ENCODE peak calls at places on chromosome 17, in four cellular contexts. X, M, F and O are unnamed samples.

GRCh38 chr17:13776027-13776551 is 174.4 kb upstream of the HS3ST3A1 start:
- DNase-seq in F (no peak), X (no peak), M (no peak), O (peak; percentile 42)

GRCh38 chr17:66190738-66191606 is 961 bp downstream of the CEP112 start:
- DNase-seq in X (peak; percentile 24), F (no peak), M (no peak), O (no peak)

GRCh38 chr17:31171711-31172110 is 76.9 kb downstream of the NF1 start:
- DNase-seq in F (no peak), X (no peak), M (no peak), O (no peak)

GRCh38 chr17:66570353-66571195 is 264.3 kb upstream of the CACNG5 start:
- DNase-seq in X (no peak), F (no peak), M (no peak), O (no peak)

GRCh38 chr17:73308017-73308823 is 3.6 kb downstream of the CDC42EP4 start:
- DNase-seq in M (no peak), F (no peak), X (peak; percentile 76), O (no peak)

GRCh38 chr17:66357037-66357436 is 54.6 kb downstream of the PRKCA start:
- DNase-seq in X (no peak), F (no peak), M (no peak), O (no peak)

GRCh38 chr17:45384800-45385262 is 47.8 kb downstream of the ARHGAP27 start:
- DNase-seq in M (no peak), F (no peak), X (no peak), O (no peak)

GRCh38 chr17:38883592-38884526 is 14.0 kb downstream of the LASP1 start:
- DNase-seq in F (no peak), M (no peak), X (no peak), O (no peak)

GRCh38 chr17:53721101-53721500 is 101.6 kb upstream of the KIF2B start:
- DNase-seq in X (no peak), F (no peak), M (no peak), O (no peak)

GRCh38 chr17:38705803-38706624 is 941 bp downstream of the MLLT6 start:
- DNase-seq in X (peak; percentile 44), F (no peak), M (peak; percentile 61), O (peak; percentile 18)

GRCh38 chr17:879546-879945 is 97.4 kb downstream of the MRM3 start:
- DNase-seq in F (no peak), M (peak; percentile 62), X (peak; percentile 33), O (peak; percentile 68)

GRCh38 chr17:17545031-17545820 is 46.3 kb downstream of the PEMT start:
- DNase-seq in M (no peak), X (no peak), F (no peak), O (no peak)

GRCh38 chr17:37315601-37316000 is 60.2 kb upstream of the C17orf78 start:
- DNase-seq in M (no peak), X (no peak), F (no peak), O (no peak)

GRCh38 chr17:75549246-75550138 is 24.0 kb downstream of the LLGL2 start:
- DNase-seq in M (no peak), X (peak; percentile 95), F (no peak), O (no peak)

GRCh38 chr17:64009571-64010402 is 10.6 kb downstream of the ICAM2 start:
- DNase-seq in M (no peak), F (no peak), X (no peak), O (no peak)

GRCh38 chr17:41647038-41647813 is 22.9 kb upstream of the KRT17 start:
- DNase-seq in M (no peak), X (peak; percentile 58), F (no peak), O (no peak)

GRCh38 chr17:53428913-53429312 is 393.8 kb upstream of the KIF2B start:
- DNase-seq in F (no peak), X (no peak), M (no peak), O (no peak)

GRCh38 chr17:75647061-75647460 is 13.8 kb downstream of the SMIM5 start:
- DNase-seq in F (no peak), M (no peak), X (no peak), O (no peak)

GRCh38 chr17:65243838-65244237 is 106.7 kb downstream of the RGS9 start:
- DNase-seq in X (no peak), M (peak; percentile 42), F (no peak), O (peak; percentile 29)

GRCh38 chr17:37833237-37833859 is 88.5 kb upstream of the HNF1B start:
- DNase-seq in F (no peak), M (peak; percentile 43), X (no peak), O (no peak)

GRCh38 chr17:21214777-21215541 is 998 bp upstream of the TMEM11 start:
- DNase-seq in X (no peak), M (peak; percentile 26), F (no peak), O (no peak)

GRCh38 chr17:64354824-64355535 is 35.7 kb downstream of the PECAM1 start:
- DNase-seq in F (no peak), M (no peak), X (no peak), O (no peak)

GRCh38 chr17:68906638-68907037 is 48.6 kb downstream of the ABCA8 start:
- DNase-seq in X (no peak), M (no peak), F (peak; percentile 10), O (peak; percentile 35)

GRCh38 chr17:336110-337021 is 16.2 kb downstream of the RPH3AL start:
- DNase-seq in F (no peak), M (peak; percentile 37), X (no peak), O (no peak)

GRCh38 chr17:49217651-49218413 is 7.3 kb downstream of the ABI3 start:
- DNase-seq in X (no peak), M (peak; percentile 68), F (no peak), O (no peak)

GRCh38 chr17:37710344-37710886 is 34.4 kb downstream of the HNF1B start:
- DNase-seq in M (no peak), X (peak; percentile 65), F (no peak), O (no peak)

GRCh38 chr17:37518816-37519215 is 29.1 kb downstream of the DUSP14 start:
- DNase-seq in M (no peak), F (no peak), X (no peak), O (no peak)

GRCh38 chr17:48143629-48144028 is 36.1 kb downstream of the SNX11 start:
- DNase-seq in M (no peak), X (no peak), F (no peak), O (no peak)

GRCh38 chr17:13558588-13558987 is 43.1 kb downstream of the HS3ST3A1 start:
- DNase-seq in F (no peak), M (no peak), X (no peak), O (no peak)

GRCh38 chr17:51189162-51189561 is 23.0 kb downstream of the NME2 start:
- DNase-seq in M (no peak), X (no peak), F (no peak), O (no peak)

GRCh38 chr17:30300803-30301202 is 9.1 kb upstream of the BLMH start:
- DNase-seq in F (no peak), M (no peak), X (no peak), O (no peak)

GRCh38 chr17:80824549-80825470 is 166.8 kb upstream of the CHMP6 start:
- DNase-seq in M (no peak), F (no peak), X (no peak), O (no peak)

GRCh38 chr17:38464251-38464722 is 36.0 kb downstream of the ARHGAP23 start:
- DNase-seq in F (no peak), M (no peak), X (no peak), O (peak; percentile 54)

GRCh38 chr17:57810740-57811632 is 38.9 kb downstream of the MRPS23 start:
- DNase-seq in X (no peak), F (peak; percentile 82), M (no peak), O (peak; percentile 53)

GRCh38 chr17:43994272-43995149 is 9.9 kb upstream of the NAGS start:
- DNase-seq in F (peak; percentile 23), X (peak; percentile 90), M (peak; percentile 77), O (no peak)